ENCODE peak calls at places on chromosomes 7 and 10, in seven cellular contexts. M is adrenal gland, Z is left ventricle myocardium inferior, D is fibroblast of lung, R is AG04450, T is OCI-LY7, U is A549. X is an unnamed sample.

GRCh38 chr7:36119005-36119711 is 33.9 kb upstream of the EEPD1 start:
- DNase-seq in R (peak), D (peak), Z (no peak), T (no peak), U (peak), M (no peak), X (no peak)

GRCh38 chr7:157909370-157909769 is 572.6 kb downstream of the DNAJB6 start:
- DNase-seq in Z (no peak), T (no peak), R (no peak), U (no peak), D (no peak), M (no peak), X (no peak)

GRCh38 chr10:76946268-76946667 is 691.3 kb downstream of the KCNMA1 start:
- DNase-seq in M (no peak), D (peak), Z (no peak), T (no peak), R (no peak), U (no peak), X (no peak)

GRCh38 chr7:66221442-66221841 is 16.3 kb downstream of the TPST1 start:
- DNase-seq in U (no peak), M (no peak), D (peak), Z (no peak), R (no peak), T (no peak), X (no peak)

GRCh38 chr10:97676770-97677581 is 10.1 kb downstream of the AVPI1 start:
- DNase-seq in T (peak), M (peak), D (peak), U (peak), Z (no peak), R (no peak), X (peak)

GRCh38 chr7:82677493-82677892 is 233.9 kb upstream of the CACNA2D1 start:
- DNase-seq in R (no peak), Z (no peak), U (no peak), T (peak), D (peak), M (no peak), X (no peak)

GRCh38 chr7:12316925-12317324 is 86.7 kb downstream of the VWDE start:
- DNase-seq in Z (no peak), M (no peak), T (no peak), D (peak), R (no peak), U (no peak), X (no peak)

GRCh38 chr10:12701696-12702095 is 299.8 kb downstream of the CCDC3 start:
- DNase-seq in D (peak), U (no peak), T (no peak), Z (no peak), R (no peak), M (no peak), X (no peak)

GRCh38 chr7:141012044-141012685 is 2.6 kb downstream of the MRPS33 start:
- DNase-seq in D (peak), U (peak), M (peak), T (peak), R (peak), Z (peak), X (no peak)

GRCh38 chr7:44581907-44582603 is at the start of gene TMED4:
- DNase-seq in T (peak), R (peak), D (peak), Z (peak), U (peak), M (peak), X (peak)

GRCh38 chr7:134892963-134893362 is 93.3 kb upstream of the AGBL3 start:
- DNase-seq in D (no peak), R (no peak), M (no peak), U (no peak), T (no peak), Z (no peak), X (no peak)

GRCh38 chr10:95480901-95481491 is 80.2 kb downstream of the SORBS1 start:
- DNase-seq in R (no peak), U (no peak), M (no peak), D (peak), T (no peak), Z (no peak), X (no peak)

GRCh38 chr10:64011871-64012714 is 490.9 kb downstream of the REEP3 start:
- DNase-seq in Z (no peak), D (no peak), M (no peak), U (no peak), T (no peak), R (no peak), X (no peak)

GRCh38 chr7:29270979-29271658 is 76.5 kb downstream of the CHN2 start:
- DNase-seq in D (peak), T (no peak), R (no peak), Z (no peak), M (no peak), U (no peak), X (no peak)

GRCh38 chr10:22992621-22993020 is 64.8 kb downstream of the ARMC3 start:
- DNase-seq in Z (no peak), T (no peak), R (no peak), U (no peak), D (no peak), M (no peak), X (no peak)

GRCh38 chr10:69497611-69498390 is 46.5 kb downstream of the TSPAN15 start:
- DNase-seq in D (no peak), Z (no peak), U (no peak), R (no peak), M (peak), T (no peak), X (no peak)

GRCh38 chr7:142908290-142908689 is 22.7 kb upstream of the TRPV6 start:
- DNase-seq in T (no peak), D (no peak), Z (no peak), M (no peak), R (no peak), U (no peak), X (no peak)

GRCh38 chr10:21191512-21191911 is 294.4 kb upstream of the NEBL start:
- DNase-seq in U (no peak), Z (no peak), D (no peak), R (no peak), T (no peak), M (no peak), X (no peak)

GRCh38 chr10:78149193-78149592 is 115.5 kb downstream of the RPS24 start:
- DNase-seq in D (peak), T (no peak), M (no peak), Z (no peak), R (no peak), U (peak), X (no peak)

GRCh38 chr10:113854757-113855626 is 531 bp downstream of the NHLRC2 start:
- DNase-seq in T (peak), R (no peak), U (peak), D (peak), Z (peak), M (peak), X (peak)

GRCh38 chr10:74825371-74826141 is 844 bp upstream of the KAT6B start:
- DNase-seq in D (no peak), R (no peak), T (no peak), Z (peak), U (no peak), M (no peak), X (no peak)

GRCh38 chr10:7686351-7687171 is 16.6 kb upstream of the ITIH2 start:
- DNase-seq in Z (no peak), M (no peak), T (no peak), R (no peak), U (no peak), D (no peak), X (no peak)

GRCh38 chr10:117439243-117439912 is 64.1 kb upstream of the PDZD8 start:
- DNase-seq in T (no peak), Z (peak), M (peak), U (peak), D (peak), R (no peak), X (peak)

GRCh38 chr10:24383681-24384106 is 174.8 kb downstream of the KIAA1217 start:
- DNase-seq in M (peak), R (peak), T (no peak), U (peak), Z (peak), D (peak), X (peak)

GRCh38 chr7:98802088-98802780 is 67.6 kb downstream of the TMEM130 start:
- DNase-seq in T (peak), M (peak), R (no peak), D (peak), U (peak), Z (peak), X (no peak)

GRCh38 chr10:102407641-102407943 is 11.0 kb downstream of the PSD start:
- DNase-seq in T (no peak), M (no peak), R (no peak), Z (no peak), D (no peak), U (no peak), X (no peak)
- H3K4me3 ChIP-seq in T (no peak), M (no peak), R (no peak), Z (no peak), D (no peak), U (no peak), X (no peak)

DNA sequence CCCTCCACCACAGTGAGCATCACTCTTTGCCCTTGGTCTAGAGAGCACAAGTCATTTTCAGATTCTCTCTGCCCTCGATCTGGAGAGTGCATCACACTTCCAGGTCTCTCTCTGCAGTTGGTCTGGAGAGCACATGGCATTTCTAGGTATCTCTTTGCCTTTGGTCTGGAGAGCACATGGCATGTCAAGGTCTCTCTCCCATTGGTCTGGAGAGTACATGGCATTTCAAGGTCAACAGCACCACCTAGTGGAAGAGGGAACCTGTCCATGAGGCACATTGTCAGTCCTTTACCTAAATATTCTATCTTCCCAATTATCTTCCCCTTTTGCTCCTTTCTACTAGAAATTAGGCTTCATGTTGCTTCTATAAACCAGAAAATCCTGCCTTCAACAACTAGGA is 1139.4 kb downstream of the XPNPEP1 start:
- DNase-seq in T (peak), Z (no peak), M (no peak), R (no peak), D (peak), U (peak), X (no peak)
- TF ChIP-seq CTCF in T (peak), Z (no peak), M (no peak), R (peak), D (no peak), U (peak), X (no peak)

GRCh38 chr10:80526742-80527141 is 11.0 kb upstream of the SH2D4B start:
- DNase-seq in U (no peak), R (no peak), T (no peak), M (no peak), Z (no peak), D (no peak), X (no peak)
- H3K27ac ChIP-seq in U (peak), R (no peak), T (no peak), M (no peak), Z (peak), D (no peak), X (no peak)

GRCh38 chr7:16062269-16062668 is 359.1 kb downstream of the CRPPA start:
- DNase-seq in U (no peak), R (no peak), Z (no peak), D (peak), T (no peak), M (no peak), X (no peak)

GRCh38 chr7:16063241-16063640 is 358.1 kb downstream of the CRPPA start:
- DNase-seq in T (no peak), Z (no peak), D (no peak), U (no peak), R (no peak), M (no peak), X (no peak)

GRCh38 chr7:16060492-16060891 is 360.8 kb downstream of the CRPPA start:
- DNase-seq in T (no peak), U (no peak), R (no peak), Z (no peak), D (peak), M (no peak), X (no peak)

GRCh38 chr7:16061011-16061410 is 360.3 kb downstream of the CRPPA start:
- DNase-seq in M (no peak), R (no peak), Z (no peak), D (no peak), T (no peak), U (no peak), X (no peak)

GRCh38 chr7:16061630-16062029 is 359.7 kb downstream of the CRPPA start:
- DNase-seq in T (no peak), R (no peak), D (no peak), M (no peak), Z (no peak), U (no peak), X (no peak)
- H3K4me3 ChIP-seq in T (no peak), R (no peak), D (no peak), M (no peak), Z (no peak), U (no peak), X (no peak)

GRCh38 chr10:122647383-122647968 is 52.2 kb downstream of the C10orf120 start:
- DNase-seq in M (no peak), R (no peak), T (no peak), D (no peak), U (no peak), Z (no peak), X (no peak)

GRCh38 chr10:122649903-122650302 is 49.7 kb downstream of the C10orf120 start:
- DNase-seq in R (no peak), U (no peak), Z (no peak), T (no peak), D (no peak), M (no peak), X (no peak)

GRCh38 chr10:122650331-122650730 is 49.3 kb downstream of the C10orf120 start:
- DNase-seq in T (no peak), R (no peak), U (no peak), D (no peak), M (no peak), Z (no peak), X (no peak)

GRCh38 chr10:122646511-122647382 is 52.9 kb downstream of the C10orf120 start:
- DNase-seq in T (no peak), U (no peak), M (no peak), Z (no peak), R (no peak), D (no peak), X (no peak)

GRCh38 chr10:122648599-122649428 is 50.8 kb downstream of the C10orf120 start:
- DNase-seq in M (peak), R (peak), T (peak), U (peak), Z (peak), D (peak), X (peak)
- TF ChIP-seq CTCF in M (peak), R (peak), T (peak), U (peak), Z (peak), D (peak), X (peak)

DNA sequence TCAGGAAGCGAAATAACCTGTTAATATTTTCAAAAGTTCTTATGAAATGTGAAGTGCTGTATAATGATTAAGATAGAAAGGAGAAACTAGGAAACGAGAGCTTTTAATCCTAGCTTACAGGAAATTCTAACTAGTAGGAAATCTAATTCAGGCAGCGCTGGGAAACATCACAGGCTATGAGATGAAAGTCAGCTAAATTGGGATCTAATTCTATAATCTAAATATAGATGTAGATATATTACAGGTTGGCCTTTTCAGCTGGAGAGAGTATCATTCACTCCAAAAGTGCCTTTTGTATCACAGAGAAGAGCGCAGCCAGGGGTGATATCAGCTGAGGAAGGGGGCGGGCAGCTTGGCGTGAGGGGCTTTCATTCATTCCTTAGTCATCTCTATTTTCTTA is 156.9 kb downstream of the CUX1 start:
- DNase-seq in T (no peak), M (no peak), U (no peak), Z (no peak), D (no peak), R (no peak), X (no peak)
- H3K27ac ChIP-seq in T (peak), M (no peak), U (no peak), Z (no peak), D (no peak), R (no peak), X (no peak)

GRCh38 chr10:2980791-2981360 is 86.5 kb upstream of the PFKP start:
- DNase-seq in Z (no peak), U (peak), D (peak), M (no peak), T (no peak), R (no peak), X (no peak)
- H3K4me3 ChIP-seq in Z (no peak), U (no peak), D (no peak), M (no peak), T (no peak), R (no peak), X (no peak)

GRCh38 chr10:86219271-86219670 is 147.3 kb downstream of the GRID1 start:
- DNase-seq in M (no peak), U (no peak), D (no peak), T (no peak), Z (no peak), R (no peak), X (peak)
- TF ChIP-seq CTCF in M (no peak), U (no peak), D (no peak), T (no peak), Z (no peak), R (no peak), X (no peak)

DNA sequence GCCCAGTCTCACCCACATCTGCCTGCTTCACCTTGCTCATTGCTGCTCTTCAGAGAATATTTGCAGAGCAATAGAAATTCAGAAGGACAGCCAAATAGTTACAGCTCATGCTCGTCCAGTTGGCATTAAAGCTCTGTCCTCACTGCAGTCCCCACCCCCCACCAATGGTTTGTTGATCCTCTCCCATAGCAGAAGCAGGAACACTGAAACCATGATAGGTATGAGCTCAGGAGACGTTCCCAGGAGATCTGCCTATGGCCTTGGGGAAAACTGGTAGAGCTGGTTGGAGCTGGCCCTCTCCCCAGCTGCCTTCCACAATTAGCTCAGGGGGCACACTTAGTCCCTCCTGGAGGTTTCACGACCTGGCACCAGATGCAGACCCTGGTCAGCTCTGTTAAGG is 68.6 kb upstream of the KMT2C start:
- DNase-seq in M (no peak), R (no peak), U (no peak), D (no peak), Z (no peak), T (no peak), X (no peak)
- H3K27ac ChIP-seq in M (no peak), R (no peak), U (no peak), D (no peak), Z (no peak), T (no peak), X (no peak)

X was measured in heart left ventricle.